ENCODE peak calls at places on chromosomes 5 and 9, in six cellular contexts. G, D, O, H, T and W are unnamed samples.
A peak's percentile ranks its signal among the peaks of the same experiment; 100 is the strongest.

GRCh38 chr5:17248999-17249634 is 31.7 kb downstream of the BASP1 start:
- DNase-seq in H (peak; percentile 87), T (peak; percentile 98), D (no peak), G (peak; percentile 99), O (peak; percentile 10), W (peak; percentile 94)

GRCh38 chr5:96838483-96839395 is 31.0 kb upstream of the ERAP1 start:
- DNase-seq in H (peak; percentile 35), G (no peak), T (no peak), D (no peak), O (no peak), W (no peak)

GRCh38 chr9:113906411-113907110 is 30.5 kb downstream of the ZNF618 start:
- DNase-seq in G (peak; percentile 41), H (no peak), D (no peak), O (no peak), T (peak; percentile 36), W (no peak)

GRCh38 chr5:116911074-116911473 is 336.5 kb upstream of the SEMA6A start:
- DNase-seq in G (no peak), H (no peak), D (no peak), O (no peak), T (no peak), W (no peak)

GRCh38 chr5:173326501-173326960 is 1.7 kb downstream of the STC2 start:
- DNase-seq in G (peak; percentile 92), O (no peak), T (peak; percentile 86), H (peak; percentile 56), D (no peak), W (peak; percentile 31)

GRCh38 chr5:149320791-149321330 is 24.4 kb upstream of the GRPEL2 start:
- DNase-seq in H (peak; percentile 22), O (no peak), T (peak; percentile 95), D (peak; percentile 55), G (peak; percentile 94), W (peak; percentile 87)

GRCh38 chr9:134204991-134205578 is 40.7 kb upstream of the RNU6ATAC start:
- DNase-seq in H (no peak), G (no peak), D (no peak), T (peak; percentile 45), O (no peak), W (no peak)

GRCh38 chr9:35664531-35665470 is at the start of gene ARHGEF39:
- DNase-seq in H (peak; percentile 73), G (peak; percentile 68), D (peak; percentile 94), O (peak; percentile 81), T (peak; percentile 77), W (peak; percentile 93)

GRCh38 chr5:107670927-107671741 is at the start of gene EFNA5:
- DNase-seq in T (peak; percentile 71), G (peak; percentile 46), O (no peak), H (peak; percentile 35), D (peak; percentile 66), W (peak; percentile 81)
- H3K4ac ChIP-seq in T (peak within 1 kb of the TSS; percentile 91), G (peak within 1 kb of the TSS; percentile 37), O (peak within 1 kb of the TSS; percentile 65), H (peak within 1 kb of the TSS; percentile 21), D (no peak within 1 kb of the TSS), W (peak within 1 kb of the TSS; percentile 92)

DNA sequence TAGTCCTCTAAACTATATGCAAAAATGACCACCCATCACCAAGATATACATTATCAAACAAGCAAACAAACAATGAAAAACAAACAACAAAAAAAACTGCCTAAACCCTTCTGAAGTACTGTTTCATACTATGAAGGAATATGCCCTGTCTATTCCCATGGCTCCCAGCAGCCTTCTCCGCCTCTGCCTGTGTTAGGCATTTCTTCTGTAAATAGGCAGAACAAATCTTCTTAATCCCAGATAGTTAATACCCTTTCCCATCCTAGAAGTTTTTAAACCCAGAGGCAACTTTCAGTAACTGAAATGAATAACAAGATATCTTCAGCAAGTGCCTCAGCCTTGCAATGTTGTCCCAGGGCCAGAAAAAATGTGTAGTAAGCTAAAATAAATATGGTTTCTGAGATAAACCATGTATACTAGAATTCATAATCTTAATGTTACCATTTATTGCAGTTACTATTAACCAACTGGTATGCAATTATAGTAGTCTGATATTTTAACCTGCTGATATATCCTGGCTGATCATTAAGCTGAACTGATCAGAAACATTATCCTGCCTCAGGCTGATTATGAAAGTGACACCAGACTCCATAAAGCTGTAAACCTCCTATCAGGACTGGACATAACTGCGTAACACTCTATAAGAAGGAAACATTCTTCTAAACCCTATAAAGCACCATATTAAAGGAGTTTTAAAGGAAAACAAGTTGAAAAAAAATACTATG is 68.5 kb downstream of the ANKRD31 start:
- DNase-seq in T (no peak), H (no peak), G (no peak), O (no peak), D (no peak), W (no peak)
- H3K27ac ChIP-seq in T (no peak overlapping the region), H (no peak overlapping the region), G (no peak overlapping the region), O (no peak overlapping the region), D (no peak overlapping the region), W (no peak overlapping the region)

GRCh38 chr9:135248111-135248510 is 160.6 kb downstream of the OLFM1 start:
- DNase-seq in H (no peak), D (no peak), O (no peak), G (no peak), T (no peak), W (no peak)

GRCh38 chr9:135246248-135247173 is 159.0 kb downstream of the OLFM1 start:
- DNase-seq in H (no peak), G (no peak), O (no peak), D (no peak), T (no peak), W (no peak)

GRCh38 chr9:135245482-135246247 is 158.2 kb downstream of the OLFM1 start:
- DNase-seq in H (no peak), T (no peak), G (no peak), D (no peak), O (no peak), W (no peak)

GRCh38 chr9:135248721-135249120 is 161.3 kb downstream of the OLFM1 start:
- DNase-seq in H (no peak), O (no peak), T (no peak), D (no peak), G (no peak), W (no peak)

GRCh38 chr9:135247174-135247930 is 159.9 kb downstream of the OLFM1 start:
- DNase-seq in D (no peak), G (no peak), O (no peak), T (no peak), H (no peak), W (no peak)
- H3K4ac ChIP-seq in D (no peak overlapping the region), G (no peak overlapping the region), O (no peak overlapping the region), T (no peak overlapping the region), H (no peak overlapping the region), W (no peak overlapping the region)

DNA sequence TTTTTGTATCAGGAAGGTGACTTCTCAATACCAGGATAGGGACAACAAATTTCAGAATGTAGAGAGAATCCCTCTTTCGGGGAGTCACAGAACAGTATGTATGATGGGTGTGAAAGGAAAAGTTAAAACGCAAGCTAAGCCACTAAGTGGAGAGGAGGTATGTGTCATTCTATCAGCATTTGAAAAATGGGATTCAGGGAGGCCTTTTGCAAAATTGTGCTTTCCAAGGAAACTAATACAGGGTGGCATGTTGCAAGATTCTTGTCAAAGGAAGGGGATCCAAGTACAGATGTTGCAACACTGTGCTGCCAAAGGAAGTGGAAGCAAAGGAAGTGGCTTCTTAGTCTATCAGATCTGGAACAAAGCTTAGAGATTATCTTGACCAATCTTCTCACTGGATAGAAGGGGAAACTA is 12.6 kb upstream of the TNIP1 start:
- DNase-seq in T (peak; percentile 99), H (peak; percentile 89), D (no peak), G (peak; percentile 94), O (no peak), W (peak; percentile 83)
- H3K27ac ChIP-seq in T (peak overlapping the region; percentile 90), H (peak overlapping the region; percentile 28), D (no peak overlapping the region), G (peak overlapping the region; percentile 94), O (no peak overlapping the region), W (no peak overlapping the region)

GRCh38 chr5:179820483-179821297 is at the start of gene SQSTM1:
- DNase-seq in T (peak; percentile 80), G (peak; percentile 74), D (peak; percentile 73), H (peak; percentile 58), O (no peak), W (peak; percentile 79)
- H3K4ac ChIP-seq in T (peak within 1 kb of the TSS; percentile 91), G (peak within 1 kb of the TSS; percentile 98), D (no peak within 1 kb of the TSS), H (peak within 1 kb of the TSS; percentile 96), O (peak within 1 kb of the TSS; percentile 100), W (peak within 1 kb of the TSS; percentile 65)

GRCh38 chr5:175386526-175386925 is 57.5 kb downstream of the DRD1 start:
- DNase-seq in D (no peak), O (no peak), T (no peak), G (no peak), H (no peak), W (no peak)

GRCh38 chr5:175387144-175387543 is 56.8 kb downstream of the DRD1 start:
- DNase-seq in D (no peak), G (no peak), T (no peak), O (no peak), H (no peak), W (peak; percentile 66)

GRCh38 chr5:175383350-175383749 is 60.6 kb downstream of the DRD1 start:
- DNase-seq in T (no peak), H (peak; percentile 18), D (no peak), G (no peak), O (no peak), W (peak; percentile 21)

GRCh38 chr5:175385691-175386360 is 58.2 kb downstream of the DRD1 start:
- DNase-seq in O (no peak), H (no peak), D (no peak), T (no peak), G (peak; percentile 69), W (no peak)

GRCh38 chr5:175384724-175385552 is 59.0 kb downstream of the DRD1 start:
- DNase-seq in G (peak; percentile 44), D (no peak), H (no peak), T (no peak), O (no peak), W (no peak)
- H3K27ac ChIP-seq in G (no peak overlapping the region), D (no peak overlapping the region), H (no peak overlapping the region), T (no peak overlapping the region), O (no peak overlapping the region), W (no peak overlapping the region)

DNA sequence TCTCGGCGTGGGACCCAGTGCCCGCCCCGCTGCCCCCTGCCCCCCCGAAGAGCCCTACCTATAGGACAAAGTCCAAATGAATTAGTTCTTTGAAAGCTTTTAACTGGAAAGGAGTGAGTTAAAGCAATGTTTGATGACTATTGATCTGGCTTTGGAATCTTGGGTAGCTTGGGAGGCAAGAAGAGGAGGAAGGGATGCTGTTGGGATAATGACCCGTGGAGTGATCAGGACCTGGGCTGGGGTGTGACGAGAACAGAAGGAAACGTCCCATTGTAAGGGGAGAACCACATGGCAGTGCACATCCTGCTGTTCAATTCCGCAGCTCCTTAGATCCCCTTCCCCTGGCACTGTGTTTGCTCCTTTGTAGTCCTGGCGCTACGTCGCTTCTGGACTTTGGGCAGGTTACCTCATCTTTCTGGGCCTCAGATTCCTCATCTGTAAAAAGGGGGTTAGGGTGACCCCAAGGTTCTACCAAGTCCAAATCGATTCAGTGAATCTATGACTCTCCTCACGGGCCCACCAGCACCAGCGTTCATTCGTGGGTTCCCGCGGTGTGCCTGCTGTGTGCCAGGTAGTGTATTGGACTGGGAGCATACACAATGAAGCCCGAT is 914 bp upstream of the NADK2 start:
- DNase-seq in H (no peak), T (no peak), D (no peak), O (no peak), G (no peak), W (no peak)
- H3K4ac ChIP-seq in H (peak overlapping the region; percentile 67), T (no peak overlapping the region), D (no peak overlapping the region), O (no peak overlapping the region), G (peak overlapping the region; percentile 60), W (peak overlapping the region; percentile 76)